ENCODE peak calls at places on chromosomes 2 and 18, in nine cellular contexts. N, T, K, F, L, S, P, X and Q are unnamed samples.

GRCh38 chr2:60355849-60356261 is 197.6 kb downstream of the BCL11A start:
- DNase-seq in N (no peak), X (no peak), P (no peak), F (no peak), K (no peak), L (no peak), S (no peak), T (no peak), Q (no peak)

GRCh38 chr2:205270689-205271088 is 411.6 kb upstream of the NRP2 start:
- DNase-seq in F (no peak), S (no peak), K (no peak), L (no peak), X (no peak), P (no peak), T (no peak), N (peak), Q (no peak)

GRCh38 chr2:29374823-29375222 is 259.6 kb downstream of the CLIP4 start:
- DNase-seq in S (no peak), F (no peak), T (no peak), N (no peak), K (no peak), L (no peak), P (no peak), X (no peak), Q (no peak)

GRCh38 chr2:74747411-74748080 is 86.4 kb upstream of the HK2 start:
- DNase-seq in F (no peak), L (no peak), X (no peak), T (peak), P (no peak), S (no peak), N (no peak), K (no peak), Q (no peak)

GRCh38 chr2:27729198-27729597 is 42.3 kb upstream of the MRPL33 start:
- DNase-seq in X (peak), N (no peak), S (no peak), K (no peak), F (no peak), T (no peak), L (no peak), P (no peak), Q (no peak)

GRCh38 chr2:197707316-197708213 is 2.4 kb downstream of the MARS2 start:
- DNase-seq in F (no peak), K (peak), L (no peak), N (no peak), S (no peak), T (peak), P (no peak), X (peak), Q (no peak)

GRCh38 chr2:205119141-205119540 is 563.2 kb upstream of the NRP2 start:
- DNase-seq in K (no peak), N (no peak), S (no peak), T (no peak), F (no peak), X (peak), L (no peak), P (no peak), Q (no peak)

GRCh38 chr2:1599301-1600085 is 144.8 kb downstream of the PXDN start:
- DNase-seq in X (no peak), L (no peak), K (no peak), T (no peak), S (no peak), N (no peak), P (peak), F (no peak), Q (peak)

GRCh38 chr2:239370403-239370802 is 30.4 kb downstream of the HDAC4 start:
- DNase-seq in S (no peak), N (no peak), T (no peak), X (no peak), F (no peak), K (no peak), L (no peak), P (no peak), Q (peak)

GRCh38 chr2:144484201-144484948 is 35.5 kb downstream of the ZEB2 start:
- DNase-seq in K (no peak), N (no peak), S (no peak), P (no peak), X (no peak), T (no peak), L (no peak), F (no peak), Q (no peak)

GRCh38 chr2:155169317-155169716 is 470.8 kb downstream of the KCNJ3 start:
- DNase-seq in N (no peak), X (no peak), K (no peak), F (no peak), T (no peak), P (no peak), L (no peak), S (no peak), Q (no peak)

GRCh38 chr2:201644001-201644400 is 698 bp upstream of the TMEM237 start:
- DNase-seq in F (no peak), K (no peak), P (no peak), N (no peak), L (no peak), X (peak), T (peak), S (no peak), Q (no peak)

GRCh38 chr18:70931942-70932814 is 643.3 kb downstream of the SOCS6 start:
- DNase-seq in N (peak), S (no peak), L (no peak), X (peak), P (no peak), K (no peak), F (no peak), T (peak), Q (no peak)

GRCh38 chr18:35508746-35509338 is 11.1 kb upstream of the INO80C start:
- DNase-seq in T (no peak), N (no peak), K (no peak), P (no peak), F (no peak), X (no peak), L (no peak), S (no peak), Q (no peak)

GRCh38 chr2:71711470-71711857 is 258.1 kb downstream of the DYSF start:
- DNase-seq in L (no peak), K (no peak), S (no peak), F (no peak), T (peak), N (no peak), P (no peak), X (no peak), Q (peak)

GRCh38 chr2:174951746-174952145 is 53.4 kb downstream of the CHN1 start:
- DNase-seq in L (no peak), K (no peak), S (no peak), P (no peak), T (peak), F (no peak), N (no peak), X (no peak), Q (no peak)

GRCh38 chr2:196601430-196602306 is 37.8 kb upstream of the CCDC150 start:
- DNase-seq in N (peak), K (peak), X (peak), F (no peak), T (peak), S (no peak), P (peak), L (no peak), Q (no peak)

GRCh38 chr2:208619993-208620392 is 213.4 kb downstream of the PTH2R start:
- DNase-seq in S (no peak), N (no peak), P (no peak), F (no peak), K (no peak), T (no peak), L (no peak), X (no peak), Q (no peak)

GRCh38 chr2:100801402-100801801 is 18.5 kb upstream of the NPAS2 start:
- DNase-seq in X (no peak), P (no peak), L (no peak), N (no peak), F (no peak), T (no peak), K (no peak), S (no peak), Q (no peak)

GRCh38 chr18:25662247-25662646 is 310.3 kb upstream of the ZNF521 start:
- DNase-seq in L (no peak), T (no peak), P (no peak), X (no peak), S (no peak), F (no peak), N (no peak), K (no peak), Q (no peak)

GRCh38 chr2:213251618-213252017 is 32.6 kb upstream of the SPAG16 start:
- DNase-seq in X (peak), T (peak), N (no peak), F (no peak), S (no peak), K (peak), P (no peak), L (no peak), Q (no peak)

GRCh38 chr2:152486048-152486736 is 151.2 kb downstream of the FMNL2 start:
- DNase-seq in S (no peak), K (no peak), N (peak), T (no peak), L (no peak), P (no peak), X (peak), F (no peak), Q (no peak)

GRCh38 chr2:141906673-141907072 is 224.1 kb downstream of the LRP1B start:
- DNase-seq in X (no peak), L (no peak), P (no peak), S (no peak), K (no peak), F (no peak), T (no peak), N (no peak), Q (no peak)

GRCh38 chr18:31679806-31680793 is 4.3 kb downstream of the B4GALT6 start:
- DNase-seq in P (no peak), X (no peak), T (no peak), N (peak), F (no peak), S (no peak), L (no peak), K (no peak), Q (no peak)

GRCh38 chr2:230671117-230671516 is 41.5 kb upstream of the CAB39 start:
- DNase-seq in N (no peak), F (no peak), X (peak), S (no peak), P (no peak), L (no peak), K (no peak), T (peak), Q (no peak)

GRCh38 chr2:62968668-62969067 is 82.0 kb upstream of the OTX1 start:
- DNase-seq in X (no peak), S (no peak), K (no peak), T (no peak), N (no peak), F (no peak), P (no peak), L (no peak), Q (no peak)

GRCh38 chr2:126953483-126953882 is 54.8 kb downstream of the TEX51 start:
- DNase-seq in F (no peak), N (no peak), X (no peak), K (no peak), T (no peak), P (no peak), L (no peak), S (no peak), Q (no peak)

GRCh38 chr2:42138163-42139016 is 30.8 kb upstream of the EML4 start:
- DNase-seq in T (peak), P (peak), S (no peak), N (peak), F (no peak), K (no peak), L (no peak), X (peak), Q (no peak)

GRCh38 chr2:14827226-14828023 is 194.9 kb downstream of the LRATD1 start:
- DNase-seq in P (no peak), S (no peak), F (no peak), T (peak), L (no peak), N (no peak), X (no peak), K (no peak), Q (no peak)

GRCh38 chr2:43018179-43019024 is 208.0 kb downstream of the ZFP36L2 start:
- DNase-seq in P (peak), K (no peak), X (no peak), F (no peak), L (no peak), T (peak), S (no peak), N (peak), Q (peak)

GRCh38 chr2:239598011-239598731 is 197.4 kb upstream of the HDAC4 start:
- DNase-seq in T (no peak), P (peak), X (no peak), N (no peak), L (no peak), S (no peak), F (no peak), K (no peak), Q (peak)

GRCh38 chr2:63654959-63655358 is 66.2 kb downstream of the MDH1 start:
- DNase-seq in P (no peak), F (no peak), X (no peak), K (no peak), L (no peak), T (peak), N (no peak), S (no peak), Q (no peak)